ENCODE peak calls at places on chromosomes 12 and 14, in nine cellular contexts. A is GM23338, S is kidney epithelial cell, N is fibroblast of mammary gland, F is right atrium auricular region, U is MCF 10A, C is CD14-positive monocyte, D is fibroblast of lung, V is ascending aorta. H is an unnamed sample.
A peak's percentile ranks its signal among the peaks of the same experiment; 100 is the strongest.

GRCh38 chr12:118145113-118145797 is 9.3 kb downstream of the PEBP1 start:
- DNase-seq in C (no peak), D (no peak), N (no peak), S (no peak), V (no peak), U (no peak), F (no peak), A (no peak), H (peak; percentile 38)

GRCh38 chr12:24770851-24771250 is 178.1 kb downstream of the BCAT1 start:
- DNase-seq in U (no peak), A (no peak), V (no peak), F (no peak), C (no peak), N (peak; percentile 75), D (peak; percentile 69), S (no peak), H (no peak)

GRCh38 chr12:65533177-65533883 is 254.8 kb downstream of the MSRB3 start:
- DNase-seq in D (peak; percentile 78), C (no peak), F (no peak), S (no peak), V (no peak), N (peak; percentile 72), U (peak; percentile 18), A (no peak), H (no peak)

GRCh38 chr12:131873293-131873692 is 21.1 kb upstream of the ULK1 start:
- DNase-seq in F (no peak), N (no peak), U (no peak), D (no peak), V (no peak), A (no peak), C (no peak), S (no peak), H (no peak)

GRCh38 chr12:82383930-82384513 is 25.7 kb downstream of the METTL25 start:
- DNase-seq in U (peak; percentile 51), D (peak; percentile 51), A (peak; percentile 41), S (no peak), N (peak; percentile 46), C (no peak), V (no peak), F (no peak), H (no peak)

GRCh38 chr12:81141220-81141619 is 63.3 kb downstream of the ACSS3 start:
- DNase-seq in S (no peak), V (no peak), N (no peak), C (no peak), F (no peak), A (no peak), U (peak; percentile 24), D (no peak), H (no peak)

GRCh38 chr14:49653508-49653907 is 18.5 kb upstream of the DNAAF2 start:
- DNase-seq in C (no peak), F (no peak), S (no peak), D (no peak), U (no peak), N (no peak), V (no peak), A (no peak), H (no peak)

GRCh38 chr12:18431776-18432175 is 170.5 kb downstream of the PIK3C2G start:
- DNase-seq in A (no peak), S (no peak), F (no peak), D (no peak), V (no peak), N (no peak), C (no peak), U (no peak), H (no peak)

GRCh38 chr12:1835178-1836131 is 15.1 kb downstream of the LRTM2 start:
- DNase-seq in N (no peak), V (no peak), C (peak; percentile 30), D (no peak), S (no peak), U (no peak), F (no peak), A (no peak), H (no peak)

GRCh38 chr12:1527789-1528188 is 66.6 kb downstream of the FBXL14 start:
- DNase-seq in U (peak; percentile 54), N (peak; percentile 91), S (peak; percentile 45), D (peak; percentile 51), C (no peak), F (no peak), V (no peak), A (no peak), H (no peak)

GRCh38 chr14:101126376-101127130 is 223.0 kb upstream of the RTL1 start:
- DNase-seq in D (no peak), U (no peak), N (no peak), F (peak; percentile 26), C (no peak), S (no peak), V (no peak), A (no peak), H (peak; percentile 76)

GRCh38 chr14:51093371-51094281 is 1.3 kb downstream of the TRIM9 start:
- DNase-seq in A (peak; percentile 78), F (no peak), V (no peak), D (peak; percentile 3), C (no peak), U (no peak), S (no peak), N (no peak), H (no peak)

GRCh38 chr12:98741615-98742265 is 96.7 kb downstream of the APAF1 start:
- DNase-seq in F (no peak), S (no peak), A (peak; percentile 51), C (no peak), V (no peak), N (no peak), U (no peak), D (no peak), H (peak; percentile 73)

GRCh38 chr12:123723011-123723410 is 10.9 kb downstream of the ATP6V0A2 start:
- DNase-seq in S (no peak), V (no peak), U (no peak), N (no peak), F (no peak), A (no peak), C (no peak), D (peak; percentile 24), H (no peak)

GRCh38 chr14:28254768-28255167 is 511.8 kb upstream of the FOXG1 start:
- DNase-seq in U (no peak), S (no peak), A (no peak), N (peak; percentile 32), F (no peak), V (no peak), C (no peak), D (peak; percentile 0), H (no peak)

GRCh38 chr14:52706286-52706685 is 714 bp upstream of the PSMC6 start:
- DNase-seq in S (no peak), U (peak; percentile 16), D (peak; percentile 14), A (peak; percentile 21), C (no peak), V (no peak), N (peak; percentile 14), F (no peak), H (no peak)

GRCh38 chr12:122366685-122367475 is 55.6 kb downstream of the CLIP1 start:
- DNase-seq in V (no peak), U (peak; percentile 86), A (peak; percentile 84), C (no peak), D (peak; percentile 90), S (peak; percentile 91), F (peak; percentile 63), N (peak; percentile 96), H (no peak)

DNA sequence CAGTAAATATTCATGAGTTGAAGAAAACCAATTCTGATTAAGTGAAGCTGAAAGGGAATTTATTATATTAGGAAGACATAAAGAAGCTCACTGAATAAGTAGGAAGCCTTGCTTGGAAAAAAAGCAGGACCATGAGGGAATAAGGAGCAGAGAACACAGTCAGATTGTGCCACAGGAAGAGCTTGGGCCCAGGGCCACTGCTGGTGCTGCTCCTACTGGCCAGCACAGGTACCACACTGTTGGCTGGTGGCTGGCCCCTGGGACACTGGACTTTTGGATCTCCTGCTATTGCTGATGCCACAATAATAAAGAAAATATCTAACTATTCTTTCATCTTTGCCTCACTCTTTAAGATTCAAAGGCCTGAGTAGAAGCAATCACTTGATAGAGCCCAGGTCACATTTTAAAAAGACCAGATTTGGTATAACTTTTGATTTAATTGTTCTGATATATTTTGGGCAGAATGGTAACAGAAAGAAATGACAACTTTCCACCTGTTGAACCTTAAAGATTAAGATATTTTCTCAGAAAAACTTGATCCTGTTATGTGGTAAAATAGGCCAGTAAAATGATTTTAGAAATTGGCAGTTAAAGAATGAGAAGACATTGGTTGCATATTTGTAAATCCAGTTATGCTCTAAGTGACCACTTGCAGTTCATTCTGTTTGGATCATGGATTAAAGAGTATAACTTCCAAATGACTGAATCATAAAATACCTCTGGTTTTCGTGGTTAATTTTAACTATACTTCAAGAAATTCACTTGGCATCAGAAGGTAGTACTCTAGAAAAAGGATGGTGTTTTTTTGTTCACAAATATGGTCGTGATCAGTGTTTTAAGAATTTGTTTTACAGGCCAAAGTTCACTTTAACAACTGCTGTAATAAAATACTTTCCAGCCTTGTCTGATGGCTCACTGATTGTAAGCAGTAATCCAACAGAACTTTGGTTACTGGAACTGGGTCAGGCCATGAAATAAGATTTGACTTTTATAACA is 68.3 kb downstream of the DERA start:
- DNase-seq in U (peak; percentile 28), N (peak; percentile 90), S (peak; percentile 26), D (peak; percentile 81), A (peak; percentile 67), C (no peak), F (no peak), V (no peak), H (no peak)
- TF ChIP-seq CTCF in U (peak; percentile 49), N (peak; percentile 69), S (peak; percentile 70), D (peak; percentile 61), A (peak; percentile 67), C (peak; percentile 70), F (peak; percentile 22), V (peak; percentile 39), H (peak; percentile 51)

GRCh38 chr12:2890388-2891239 is at the start of gene TULP3:
- DNase-seq in N (peak; percentile 96), S (peak; percentile 77), D (peak; percentile 97), C (peak; percentile 97), A (peak; percentile 99), U (peak; percentile 98), F (peak; percentile 99), V (peak; percentile 96), H (peak; percentile 99)
- TF ChIP-seq CTCF in N (no peak), S (no peak), D (peak; percentile 13), C (peak; percentile 11), A (no peak), U (no peak), F (no peak), V (no peak), H (no peak)

GRCh38 chr12:48865441-48866290 is at the start of gene RND1:
- DNase-seq in U (peak; percentile 95), V (peak; percentile 73), A (peak; percentile 99), F (peak; percentile 96), D (peak; percentile 91), S (peak; percentile 73), N (peak; percentile 89), C (peak; percentile 74), H (peak; percentile 93)
- TF ChIP-seq CTCF in U (no peak), V (peak; percentile 15), A (no peak), F (no peak), D (peak; percentile 18), S (peak; percentile 10), N (no peak), C (no peak), H (peak; percentile 32)

DNA sequence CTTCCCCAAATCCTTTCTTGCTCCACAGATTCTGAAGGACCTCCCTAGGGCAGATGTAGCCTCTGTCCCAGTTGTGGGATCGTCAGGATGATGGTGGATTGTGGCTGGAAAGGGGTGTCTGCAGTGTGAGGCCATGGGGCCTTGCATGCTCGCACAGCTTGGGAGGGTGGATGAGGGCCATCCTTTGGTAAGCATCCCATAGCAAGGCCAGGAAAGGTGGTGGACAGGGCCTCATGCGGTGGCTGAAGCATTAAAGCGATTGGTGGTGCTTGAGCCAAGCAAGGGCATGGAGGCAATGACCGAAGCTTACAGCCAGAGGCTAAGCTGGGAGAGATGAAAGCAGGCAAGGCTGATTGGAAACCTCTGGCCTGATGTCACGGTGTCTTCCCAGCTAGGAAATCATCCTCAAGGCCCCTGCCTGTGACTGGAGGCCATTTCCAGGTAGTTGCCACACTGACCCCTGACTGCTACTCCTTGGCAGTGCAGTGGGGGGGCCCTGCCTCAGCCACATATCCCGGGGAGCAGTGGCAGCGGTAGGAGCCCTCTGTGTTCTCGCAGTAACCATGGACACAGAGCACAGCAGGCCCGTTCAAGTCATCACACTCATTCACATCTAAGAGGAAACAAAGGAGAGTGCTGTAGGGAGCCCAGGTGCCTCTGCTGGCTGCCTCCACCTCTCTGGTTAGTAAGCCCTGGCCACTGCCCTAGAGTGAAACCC is 7.0 kb downstream of the ISCA2 start:
- DNase-seq in U (no peak), V (no peak), C (peak; percentile 30), S (no peak), A (peak; percentile 83), N (no peak), D (no peak), F (peak; percentile 55), H (no peak)
- TF ChIP-seq CTCF in U (no peak), V (no peak), C (no peak), S (no peak), A (no peak), N (no peak), D (no peak), F (no peak), H (no peak)